ENCODE peak calls at places on chromosomes 5 and 9, in five cellular contexts. L is Caco-2, A is suprapubic skin, S is cardiac fibroblast, N is heart left ventricle. W is an unnamed sample.

GRCh38 chr5:175736652-175737051 is 78.8 kb downstream of the HRH2 start:
- DNase-seq in L (no peak), A (no peak), S (no peak), N (no peak), W (no peak)

GRCh38 chr5:88144219-88145040 is 124.2 kb downstream of the TMEM161B start:
- DNase-seq in L (no peak), A (no peak), S (no peak), N (no peak), W (no peak)

GRCh38 chr5:170623576-170624181 is 119.9 kb downstream of the KCNIP1 start:
- DNase-seq in L (no peak), A (no peak), S (peak), N (peak), W (peak)

GRCh38 chr5:125865166-125865815 is 557.9 kb upstream of the GRAMD2B start:
- DNase-seq in L (no peak), A (no peak), S (peak), N (no peak), W (peak)

GRCh38 chr5:2163940-2164490 is 281.3 kb upstream of the IRX4 start:
- DNase-seq in L (no peak), A (no peak), S (no peak), N (no peak), W (no peak)

GRCh38 chr5:140926903-140927573 is 939 bp downstream of the PCDHAC1 start:
- DNase-seq in L (no peak), A (no peak), S (peak), N (peak), W (peak)

GRCh38 chr5:150637245-150638052 is 3.0 kb upstream of the SYNPO start:
- DNase-seq in L (peak), A (no peak), S (peak), N (peak), W (peak)

GRCh38 chr5:1005904-1006655 is 2.5 kb upstream of the NKD2 start:
- DNase-seq in L (peak), A (peak), S (no peak), N (peak), W (no peak)

GRCh38 chr9:101005248-101005647 is 23.3 kb upstream of the PLPPR1 start:
- DNase-seq in L (no peak), A (no peak), S (no peak), N (no peak), W (no peak)

GRCh38 chr9:79579624-79580023 is 7.9 kb downstream of the TLE4 start:
- DNase-seq in L (no peak), A (no peak), S (no peak), N (no peak), W (no peak)

GRCh38 chr5:157785781-157786180 is 42.3 kb downstream of the LSM11 start:
- DNase-seq in L (no peak), A (no peak), S (no peak), N (no peak), W (no peak)

GRCh38 chr5:72749362-72749997 is 67.0 kb upstream of the TNPO1 start:
- DNase-seq in L (no peak), A (no peak), S (no peak), N (no peak), W (no peak)

GRCh38 chr5:149798466-149798865 is 68.4 kb downstream of the PPARGC1B start:
- DNase-seq in L (no peak), A (no peak), S (no peak), N (no peak), W (no peak)

GRCh38 chr5:150624334-150625163 is 15.9 kb upstream of the SYNPO start:
- DNase-seq in L (no peak), A (no peak), S (peak), N (peak), W (peak)

GRCh38 chr5:78576376-78576775 is 72.2 kb downstream of the LHFPL2 start:
- DNase-seq in L (no peak), A (no peak), S (no peak), N (no peak), W (no peak)

GRCh38 chr5:28397502-28397941 is 1359.1 kb upstream of the CDH9 start:
- DNase-seq in L (no peak), A (no peak), S (peak), N (no peak), W (peak)

GRCh38 chr9:137708590-137709284 is 89.9 kb downstream of the EHMT1 start:
- DNase-seq in L (no peak), A (no peak), S (no peak), N (no peak), W (peak)

GRCh38 chr5:1934056-1934394 is 51.3 kb upstream of the IRX4 start:
- DNase-seq in L (no peak), A (no peak), S (no peak), N (no peak), W (no peak)

GRCh38 chr9:123131258-123131657 is 97.8 kb downstream of the GPR21 start:
- DNase-seq in L (no peak), A (no peak), S (peak), N (no peak), W (peak)

GRCh38 chr9:131873891-131874440 is 134.1 kb upstream of the RAPGEF1 start:
- DNase-seq in L (no peak), A (no peak), S (no peak), N (no peak), W (no peak)

GRCh38 chr5:16812911-16813310 is 123.2 kb downstream of the MYO10 start:
- DNase-seq in L (peak), A (no peak), S (peak), N (no peak), W (peak)

GRCh38 chr5:5881294-5881693 is 458.8 kb downstream of the ICE1 start:
- DNase-seq in L (no peak), A (no peak), S (no peak), N (no peak), W (no peak)

GRCh38 chr5:94544784-94545318 is 73.6 kb downstream of the KIAA0825 start:
- DNase-seq in L (no peak), A (no peak), S (no peak), N (no peak), W (no peak)

GRCh38 chr9:21919377-21920362 is 74.5 kb downstream of the CDKN2A start:
- DNase-seq in L (no peak), A (no peak), S (peak), N (no peak), W (peak)

GRCh38 chr9:110050925-110051355 is 157.0 kb downstream of the C9orf152 start:
- DNase-seq in L (no peak), A (no peak), S (peak), N (no peak), W (peak)

GRCh38 chr5:98774192-98775046 is 956 bp downstream of the RGMB start:
- DNase-seq in L (peak), A (no peak), S (peak), N (peak), W (peak)

GRCh38 chr5:101590384-101590783 is 687.3 kb upstream of the ST8SIA4 start:
- DNase-seq in L (no peak), A (no peak), S (no peak), N (no peak), W (peak)

GRCh38 chr9:115411993-115412452 is 294.1 kb upstream of the TNC start:
- DNase-seq in L (no peak), A (no peak), S (no peak), N (no peak), W (peak)

GRCh38 chr5:149333711-149334443 is 11.4 kb upstream of the GRPEL2 start:
- DNase-seq in L (no peak), A (no peak), S (no peak), N (no peak), W (peak)

GRCh38 chr5:85293139-85293785 is 908.6 kb upstream of the EDIL3 start:
- DNase-seq in L (no peak), A (no peak), S (peak), N (no peak), W (peak)
- H3K4me3 ChIP-seq in L (no peak), A (no peak), S (peak), N (peak), W (peak)

GRCh38 chr5:147925020-147925419 is 18.7 kb upstream of the C5orf46 start:
- DNase-seq in L (no peak), A (no peak), S (no peak), N (no peak), W (no peak)
- TF ChIP-seq CTCF in L (no peak), A (no peak), S (no peak), N (no peak), W (no peak)

GRCh38 chr9:14419302-14419937 is 105.5 kb upstream of the NFIB start:
- DNase-seq in L (no peak), A (no peak), S (no peak), N (no peak), W (no peak)

GRCh38 chr9:14421291-14421690 is 107.3 kb upstream of the NFIB start:
- DNase-seq in L (no peak), A (no peak), S (no peak), N (no peak), W (no peak)

GRCh38 chr9:14417230-14417629 is 103.3 kb upstream of the NFIB start:
- DNase-seq in L (no peak), A (no peak), S (peak), N (no peak), W (peak)

GRCh38 chr9:14415947-14416346 is 102.0 kb upstream of the NFIB start:
- DNase-seq in L (no peak), A (no peak), S (peak), N (no peak), W (peak)

GRCh38 chr9:14418262-14419200 is 104.6 kb upstream of the NFIB start:
- DNase-seq in L (no peak), A (no peak), S (peak), N (no peak), W (no peak)
- H3K4me3 ChIP-seq in L (no peak), A (no peak), S (no peak), N (no peak), W (no peak)

GRCh38 chr5:59351076-59351794 is 542.3 kb downstream of the PDE4D start:
- DNase-seq in L (no peak), A (no peak), S (peak), N (peak), W (no peak)
- TF ChIP-seq CTCF in L (no peak), A (no peak), S (no peak), N (peak), W (no peak)

W was measured in epithelial cell of esophagus.